ENCODE peak calls at places on chromosomes 16 and 17, in five cellular contexts. One of them, this sample, is unnamed.

GRCh38 chr16:3266873-3267537 is 10.6 kb upstream of the MEFV start:
- DNase-seq in GM23338: peak
- DNase-seq in HCT116: peak
- DNase-seq in OCI-LY7: peak
- DNase-seq in neural progenitor cell: peak
- DNase-seq in this sample: peak

GRCh38 chr17:7702776-7703175 is 2.2 kb upstream of the EFNB3 start:
- DNase-seq in neural progenitor cell: no peak
- DNase-seq in GM23338: no peak
- DNase-seq in OCI-LY7: no peak
- DNase-seq in HCT116: no peak
- DNase-seq in this sample: no peak

GRCh38 chr17:9908649-9909042 is 3.6 kb upstream of the RCVRN start:
- DNase-seq in HCT116: no peak
- DNase-seq in GM23338: no peak
- DNase-seq in OCI-LY7: no peak
- DNase-seq in neural progenitor cell: no peak
- DNase-seq in this sample: no peak

GRCh38 chr17:55524440-55525220 is 13.4 kb upstream of the SMIM36 start:
- DNase-seq in HCT116: no peak
- DNase-seq in GM23338: no peak
- DNase-seq in neural progenitor cell: no peak
- DNase-seq in OCI-LY7: no peak
- DNase-seq in this sample: no peak

GRCh38 chr16:21159281-21159951 is 942 bp downstream of the LDAF1 start:
- DNase-seq in neural progenitor cell: peak
- DNase-seq in GM23338: peak
- DNase-seq in HCT116: no peak
- DNase-seq in OCI-LY7: peak
- DNase-seq in this sample: peak

GRCh38 chr17:20077978-20078674 is 69.0 kb downstream of the SPECC1 start:
- DNase-seq in HCT116: no peak
- DNase-seq in OCI-LY7: no peak
- DNase-seq in GM23338: no peak
- DNase-seq in neural progenitor cell: no peak
- DNase-seq in this sample: no peak

GRCh38 chr16:27253526-27253930 is 15.0 kb downstream of the NSMCE1 start:
- DNase-seq in neural progenitor cell: no peak
- DNase-seq in OCI-LY7: no peak
- DNase-seq in GM23338: no peak
- DNase-seq in HCT116: peak
- DNase-seq in this sample: no peak

GRCh38 chr16:56944954-56945839 is 13.3 kb downstream of the HERPUD1 start:
- DNase-seq in neural progenitor cell: no peak
- DNase-seq in GM23338: no peak
- DNase-seq in HCT116: no peak
- DNase-seq in OCI-LY7: no peak
- DNase-seq in this sample: no peak

GRCh38 chr17:35117984-35118383 is 1.7 kb downstream of the RAD51D start:
- DNase-seq in HCT116: no peak
- DNase-seq in GM23338: no peak
- DNase-seq in OCI-LY7: peak
- DNase-seq in neural progenitor cell: no peak
- DNase-seq in this sample: no peak

GRCh38 chr16:57096192-57096591 is 3.8 kb downstream of the CPNE2 start:
- DNase-seq in HCT116: no peak
- DNase-seq in GM23338: no peak
- DNase-seq in OCI-LY7: no peak
- DNase-seq in neural progenitor cell: no peak
- DNase-seq in this sample: no peak

GRCh38 chr16:81709369-81709900 is 69.7 kb upstream of the PLCG2 start:
- DNase-seq in neural progenitor cell: no peak
- DNase-seq in GM23338: no peak
- DNase-seq in HCT116: no peak
- DNase-seq in OCI-LY7: no peak
- DNase-seq in this sample: no peak

GRCh38 chr17:5757306-5757907 is 173.1 kb upstream of the NLRP1 start:
- DNase-seq in OCI-LY7: no peak
- DNase-seq in neural progenitor cell: no peak
- DNase-seq in HCT116: no peak
- DNase-seq in GM23338: no peak
- DNase-seq in this sample: no peak

GRCh38 chr17:48294989-48295892 is 134.8 kb downstream of the SKAP1 start:
- DNase-seq in neural progenitor cell: no peak
- DNase-seq in HCT116: no peak
- DNase-seq in GM23338: no peak
- DNase-seq in OCI-LY7: peak
- DNase-seq in this sample: no peak

GRCh38 chr16:63655846-63656245 is 1466.0 kb downstream of the CDH11 start:
- DNase-seq in neural progenitor cell: peak
- DNase-seq in OCI-LY7: no peak
- DNase-seq in HCT116: no peak
- DNase-seq in GM23338: peak
- DNase-seq in this sample: no peak

GRCh38 chr17:6096201-6097004 is 26.2 kb downstream of the WSCD1 start:
- DNase-seq in OCI-LY7: no peak
- DNase-seq in GM23338: no peak
- DNase-seq in HCT116: no peak
- DNase-seq in neural progenitor cell: no peak
- DNase-seq in this sample: no peak

GRCh38 chr17:41054025-41054424 is 1.0 kb downstream of the KRTAP2-2 start:
- DNase-seq in OCI-LY7: no peak
- DNase-seq in HCT116: no peak
- DNase-seq in GM23338: no peak
- DNase-seq in neural progenitor cell: no peak
- DNase-seq in this sample: no peak

GRCh38 chr16:87918866-87919680 is 17.3 kb downstream of the CA5A start:
- DNase-seq in neural progenitor cell: no peak
- DNase-seq in OCI-LY7: no peak
- DNase-seq in HCT116: no peak
- DNase-seq in GM23338: no peak
- DNase-seq in this sample: no peak

GRCh38 chr17:75472119-75472518 is 15.7 kb downstream of the TMEM94 start:
- DNase-seq in neural progenitor cell: no peak
- DNase-seq in OCI-LY7: peak
- DNase-seq in HCT116: no peak
- DNase-seq in GM23338: no peak
- DNase-seq in this sample: no peak

GRCh38 chr17:75315541-75316243 is 26.5 kb upstream of the SLC25A19 start:
- DNase-seq in neural progenitor cell: no peak
- DNase-seq in GM23338: no peak
- DNase-seq in HCT116: no peak
- DNase-seq in OCI-LY7: no peak
- DNase-seq in this sample: no peak

GRCh38 chr17:82613283-82614094 is 34.8 kb downstream of the WDR45B start:
- DNase-seq in OCI-LY7: no peak
- DNase-seq in GM23338: peak
- DNase-seq in HCT116: no peak
- DNase-seq in neural progenitor cell: no peak
- DNase-seq in this sample: no peak

GRCh38 chr16:67652578-67653130 is 7.4 kb downstream of the ACD start:
- DNase-seq in GM23338: peak
- DNase-seq in neural progenitor cell: peak
- DNase-seq in HCT116: peak
- DNase-seq in OCI-LY7: no peak
- DNase-seq in this sample: peak

GRCh38 chr16:88941933-88942909 is 34.8 kb downstream of the CBFA2T3 start:
- DNase-seq in HCT116: peak
- DNase-seq in neural progenitor cell: peak
- DNase-seq in GM23338: peak
- DNase-seq in OCI-LY7: peak
- DNase-seq in this sample: peak

GRCh38 chr16:30377812-30378235 is 3.2 kb downstream of the MYL11 start:
- DNase-seq in GM23338: peak
- DNase-seq in HCT116: peak
- DNase-seq in OCI-LY7: peak
- DNase-seq in neural progenitor cell: peak
- DNase-seq in this sample: peak

GRCh38 chr17:65742433-65743312 is 181.2 kb upstream of the AXIN2 start:
- DNase-seq in GM23338: peak
- DNase-seq in OCI-LY7: no peak
- DNase-seq in neural progenitor cell: peak
- DNase-seq in HCT116: peak
- DNase-seq in this sample: no peak

GRCh38 chr17:44097110-44097810 is 26.2 kb downstream of the HDAC5 start:
- DNase-seq in neural progenitor cell: no peak
- DNase-seq in HCT116: no peak
- DNase-seq in OCI-LY7: no peak
- DNase-seq in GM23338: no peak
- DNase-seq in this sample: no peak

GRCh38 chr16:69157189-69157588 is 24.7 kb downstream of the UTP4 start:
- DNase-seq in HCT116: no peak
- DNase-seq in OCI-LY7: no peak
- DNase-seq in GM23338: no peak
- DNase-seq in neural progenitor cell: no peak
- DNase-seq in this sample: no peak

GRCh38 chr16:57480127-57480753 is 6.1 kb downstream of the DOK4 start:
- DNase-seq in GM23338: no peak
- DNase-seq in neural progenitor cell: no peak
- DNase-seq in OCI-LY7: no peak
- DNase-seq in HCT116: no peak
- DNase-seq in this sample: peak

DNA sequence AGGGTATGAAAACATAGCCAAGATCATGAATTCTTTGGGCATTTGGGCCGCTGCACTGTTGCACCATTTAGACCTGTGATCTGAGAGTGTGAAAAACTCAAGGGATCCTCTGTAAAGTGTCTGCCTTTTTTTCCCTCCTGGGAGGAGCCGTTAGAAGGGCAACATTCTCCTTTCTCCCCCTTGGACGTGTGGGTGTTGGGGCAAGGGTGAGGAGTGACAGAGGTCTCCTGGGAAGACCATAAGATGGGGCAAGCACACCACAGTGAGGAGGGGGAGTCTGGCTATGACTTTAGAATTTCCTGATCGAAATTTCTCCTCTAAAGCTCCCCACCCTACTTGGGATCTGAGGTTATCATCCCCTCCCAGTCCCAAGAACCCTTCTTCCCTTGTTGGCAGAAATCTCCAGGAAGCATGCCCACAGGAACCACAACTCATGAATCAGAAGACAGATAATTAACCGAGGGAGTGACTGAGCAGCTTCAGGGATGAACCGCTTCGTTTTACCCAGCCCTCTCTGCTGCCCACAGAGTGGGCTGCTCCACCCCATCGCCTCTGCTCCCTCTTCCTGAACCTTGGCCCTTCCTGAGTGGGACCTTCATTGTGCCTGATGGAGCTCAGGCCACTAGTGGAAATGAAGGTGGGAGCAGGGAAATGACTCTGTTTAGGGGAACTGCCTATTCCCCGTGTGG is 4.2 kb downstream of the ITGB3 start:
- DNase-seq in GM23338: no peak
- DNase-seq in OCI-LY7: no peak
- DNase-seq in HCT116: no peak
- DNase-seq in neural progenitor cell: no peak
- DNase-seq in this sample: no peak
- TF ChIP-seq EZH2phosphoT487 in GM23338: no peak
- TF ChIP-seq EZH2phosphoT487 in OCI-LY7: no peak
- TF ChIP-seq EZH2phosphoT487 in HCT116: no peak
- TF ChIP-seq EZH2phosphoT487 in neural progenitor cell: no peak
- TF ChIP-seq EZH2phosphoT487 in this sample: no peak

GRCh38 chr17:70624208-70624607 is 454.9 kb downstream of the KCNJ2 start:
- DNase-seq in HCT116: no peak
- DNase-seq in OCI-LY7: no peak
- DNase-seq in neural progenitor cell: no peak
- DNase-seq in GM23338: no peak
- DNase-seq in this sample: no peak

DNA sequence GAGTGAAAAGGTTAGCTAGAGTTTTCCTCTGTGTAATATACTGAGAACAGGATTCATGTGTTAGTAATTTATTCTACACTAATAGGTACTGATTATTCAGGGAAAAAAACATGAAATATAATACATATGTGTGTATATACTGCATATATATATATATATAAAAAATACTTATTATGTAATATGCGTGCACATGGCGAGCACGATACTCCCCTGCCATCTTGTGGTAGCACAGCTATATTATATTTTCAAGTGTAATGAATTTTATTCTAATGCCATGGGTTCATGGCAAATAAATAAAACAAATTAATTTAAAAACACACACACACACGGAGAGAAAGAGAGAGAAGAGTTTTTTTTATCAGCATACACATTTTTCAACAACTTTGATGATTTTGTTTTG is 460.6 kb downstream of the KCNJ2 start:
- DNase-seq in OCI-LY7: peak
- DNase-seq in GM23338: no peak
- DNase-seq in HCT116: no peak
- DNase-seq in neural progenitor cell: no peak
- DNase-seq in this sample: no peak
- TF ChIP-seq CTCF in OCI-LY7: peak
- TF ChIP-seq CTCF in GM23338: peak
- TF ChIP-seq CTCF in HCT116: no peak
- TF ChIP-seq CTCF in neural progenitor cell: peak
- TF ChIP-seq CTCF in this sample: peak

DNA sequence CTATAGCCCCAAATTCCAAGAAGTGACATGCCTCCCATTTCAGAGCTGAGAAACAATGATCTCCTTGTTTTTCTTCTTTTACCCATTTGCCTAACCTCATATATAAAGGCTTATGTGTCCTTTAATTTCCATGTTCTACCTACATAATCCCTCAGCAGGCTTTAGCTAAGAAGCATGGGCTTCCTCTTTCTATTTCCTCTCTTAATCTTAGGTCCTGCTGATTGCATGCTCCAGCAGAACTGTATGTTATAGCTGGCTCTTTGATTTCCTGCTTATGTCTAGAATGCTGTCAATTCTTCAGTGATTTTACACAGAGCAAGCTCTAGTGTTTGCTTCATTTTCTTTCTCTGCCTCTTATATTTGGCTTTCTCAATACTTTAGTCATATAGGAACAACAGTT is 151.7 kb upstream of the COX10 start:
- DNase-seq in GM23338: no peak
- DNase-seq in neural progenitor cell: no peak
- DNase-seq in HCT116: no peak
- DNase-seq in OCI-LY7: peak
- DNase-seq in this sample: no peak
- TF ChIP-seq EZH2phosphoT487 in GM23338: no peak
- TF ChIP-seq EZH2phosphoT487 in neural progenitor cell: no peak
- TF ChIP-seq EZH2phosphoT487 in HCT116: no peak
- TF ChIP-seq EZH2phosphoT487 in OCI-LY7: no peak
- TF ChIP-seq EZH2phosphoT487 in this sample: no peak

DNA sequence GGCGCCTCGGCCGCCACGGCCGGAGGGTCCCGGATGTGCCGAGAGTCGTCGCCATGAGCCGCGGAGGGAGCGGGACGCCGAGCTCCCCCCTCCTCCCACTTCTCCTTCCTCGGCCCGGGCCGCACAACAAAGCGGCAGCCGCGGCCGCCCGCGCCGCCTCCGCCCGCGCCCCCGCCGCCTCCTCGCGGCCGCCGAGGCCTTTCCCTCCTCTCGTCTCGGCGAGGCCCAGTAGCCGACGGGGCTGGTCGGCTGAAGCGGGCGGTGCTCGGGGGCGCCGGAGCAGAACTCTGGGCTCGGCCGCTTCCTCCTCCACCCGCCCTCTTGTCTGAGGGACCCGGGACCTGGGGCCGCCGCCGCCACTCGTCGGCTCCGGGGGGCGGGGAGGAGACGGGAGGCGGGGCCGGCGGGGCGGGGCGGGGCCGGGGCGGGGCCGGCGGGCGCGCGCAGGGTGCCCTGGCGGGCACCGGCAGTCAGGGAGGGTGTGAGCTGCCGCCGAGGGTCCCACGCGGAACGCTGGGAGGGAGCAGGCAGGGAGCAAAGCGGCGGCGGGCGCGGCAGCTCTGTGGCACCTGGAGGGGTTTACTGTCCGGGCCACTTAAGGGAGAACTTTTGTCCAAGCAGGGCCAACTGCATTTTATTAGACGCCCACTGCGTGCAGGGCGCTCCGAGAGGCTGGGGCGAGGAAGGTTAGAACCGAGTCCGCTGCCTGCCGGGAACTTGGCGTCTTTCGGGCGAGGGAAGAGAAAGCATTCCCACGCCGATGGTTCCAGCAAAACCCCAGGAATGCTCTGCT is at the start of gene SMURF2:
- DNase-seq in OCI-LY7: peak
- DNase-seq in neural progenitor cell: peak
- DNase-seq in GM23338: peak
- DNase-seq in HCT116: no peak
- DNase-seq in this sample: peak
- TF ChIP-seq CTCF in OCI-LY7: no peak
- TF ChIP-seq CTCF in neural progenitor cell: no peak
- TF ChIP-seq CTCF in GM23338: no peak
- TF ChIP-seq CTCF in HCT116: no peak
- TF ChIP-seq CTCF in this sample: no peak

This sample was measured in hepatocyte.